ENCODE peak calls at places on chromosomes 3 and 15, in seven cellular contexts. One of them, this sample, is unnamed.
A peak's percentile ranks its signal among the peaks of the same experiment; 100 is the strongest.

GRCh38 chr15:87498545-87498944 is 758.0 kb downstream of the NTRK3 start:
- DNase-seq in sigmoid colon: no peak
- DNase-seq in suprapubic skin: no peak
- DNase-seq in stomach: no peak
- DNase-seq in A549: no peak
- DNase-seq in tibial nerve: no peak
- DNase-seq in transverse colon: no peak
- DNase-seq in this sample: no peak

GRCh38 chr3:140859592-140860336 is 81.9 kb upstream of the SLC25A36 start:
- DNase-seq in suprapubic skin: no peak
- DNase-seq in tibial nerve: no peak
- DNase-seq in sigmoid colon: no peak
- DNase-seq in stomach: no peak
- DNase-seq in A549: no peak
- DNase-seq in transverse colon: no peak
- DNase-seq in this sample: no peak

GRCh38 chr3:194714122-194714425 is 28.4 kb downstream of the FAM43A start:
- DNase-seq in A549: no peak
- DNase-seq in tibial nerve: no peak
- DNase-seq in transverse colon: no peak
- DNase-seq in stomach: no peak
- DNase-seq in suprapubic skin: no peak
- DNase-seq in sigmoid colon: no peak
- DNase-seq in this sample: no peak

GRCh38 chr15:59611277-59612260 is at the start of gene GCNT3:
- DNase-seq in transverse colon: peak; percentile 44
- DNase-seq in suprapubic skin: no peak
- DNase-seq in tibial nerve: no peak
- DNase-seq in stomach: no peak
- DNase-seq in A549: peak; percentile 97
- DNase-seq in sigmoid colon: no peak
- DNase-seq in this sample: no peak

GRCh38 chr3:128426128-128426921 is 40.4 kb downstream of the DNAJB8 start:
- DNase-seq in transverse colon: peak; percentile 28
- DNase-seq in sigmoid colon: no peak
- DNase-seq in tibial nerve: no peak
- DNase-seq in suprapubic skin: no peak
- DNase-seq in stomach: peak; percentile 61
- DNase-seq in A549: peak; percentile 61
- DNase-seq in this sample: no peak

GRCh38 chr3:188255190-188255589 is 101.2 kb downstream of the LPP start:
- DNase-seq in A549: no peak
- DNase-seq in tibial nerve: no peak
- DNase-seq in transverse colon: no peak
- DNase-seq in suprapubic skin: no peak
- DNase-seq in sigmoid colon: no peak
- DNase-seq in stomach: no peak
- DNase-seq in this sample: no peak

GRCh38 chr15:71570736-71571135 is 239.6 kb upstream of the NR2E3 start:
- DNase-seq in transverse colon: no peak
- DNase-seq in stomach: no peak
- DNase-seq in suprapubic skin: no peak
- DNase-seq in A549: no peak
- DNase-seq in tibial nerve: no peak
- DNase-seq in sigmoid colon: no peak
- DNase-seq in this sample: peak; percentile 66

GRCh38 chr3:170180107-170180951 is 1.2 kb downstream of the PHC3 start:
- DNase-seq in suprapubic skin: no peak
- DNase-seq in stomach: peak; percentile 38
- DNase-seq in sigmoid colon: no peak
- DNase-seq in tibial nerve: no peak
- DNase-seq in transverse colon: no peak
- DNase-seq in A549: peak; percentile 15
- DNase-seq in this sample: no peak

GRCh38 chr15:68542771-68543544 is 35.8 kb upstream of the CORO2B start:
- DNase-seq in sigmoid colon: no peak
- DNase-seq in stomach: no peak
- DNase-seq in suprapubic skin: no peak
- DNase-seq in A549: peak; percentile 82
- DNase-seq in transverse colon: no peak
- DNase-seq in tibial nerve: no peak
- DNase-seq in this sample: no peak

GRCh38 chr3:71388535-71389120 is 194.9 kb downstream of the FOXP1 start:
- DNase-seq in transverse colon: no peak
- DNase-seq in tibial nerve: no peak
- DNase-seq in A549: no peak
- DNase-seq in stomach: no peak
- DNase-seq in sigmoid colon: no peak
- DNase-seq in suprapubic skin: no peak
- DNase-seq in this sample: no peak

GRCh38 chr3:40333852-40334251 is 24.3 kb downstream of the EIF1B start:
- DNase-seq in sigmoid colon: no peak
- DNase-seq in suprapubic skin: no peak
- DNase-seq in transverse colon: no peak
- DNase-seq in stomach: no peak
- DNase-seq in tibial nerve: no peak
- DNase-seq in A549: no peak
- DNase-seq in this sample: no peak

GRCh38 chr3:71400986-71401451 is 182.5 kb downstream of the FOXP1 start:
- DNase-seq in stomach: no peak
- DNase-seq in A549: no peak
- DNase-seq in sigmoid colon: no peak
- DNase-seq in transverse colon: no peak
- DNase-seq in suprapubic skin: no peak
- DNase-seq in tibial nerve: no peak
- DNase-seq in this sample: no peak

GRCh38 chr15:31511707-31512310 is 185.2 kb downstream of the KLF13 start:
- DNase-seq in suprapubic skin: no peak
- DNase-seq in A549: no peak
- DNase-seq in stomach: no peak
- DNase-seq in transverse colon: no peak
- DNase-seq in sigmoid colon: no peak
- DNase-seq in tibial nerve: no peak
- DNase-seq in this sample: no peak

GRCh38 chr3:46746711-46747110 is 29.0 kb upstream of the PRSS50 start:
- DNase-seq in stomach: no peak
- DNase-seq in A549: no peak
- DNase-seq in tibial nerve: no peak
- DNase-seq in sigmoid colon: no peak
- DNase-seq in suprapubic skin: no peak
- DNase-seq in transverse colon: no peak
- DNase-seq in this sample: no peak

GRCh38 chr3:46748160-46748559 is 30.5 kb upstream of the PRSS50 start:
- DNase-seq in suprapubic skin: no peak
- DNase-seq in stomach: no peak
- DNase-seq in sigmoid colon: no peak
- DNase-seq in tibial nerve: no peak
- DNase-seq in A549: no peak
- DNase-seq in transverse colon: no peak
- DNase-seq in this sample: no peak

GRCh38 chr3:46749129-46749528 is 31.5 kb upstream of the PRSS50 start:
- DNase-seq in A549: no peak
- DNase-seq in stomach: no peak
- DNase-seq in transverse colon: no peak
- DNase-seq in tibial nerve: no peak
- DNase-seq in suprapubic skin: no peak
- DNase-seq in sigmoid colon: no peak
- DNase-seq in this sample: no peak

GRCh38 chr3:46755646-46756045 is 38.0 kb upstream of the PRSS50 start:
- DNase-seq in tibial nerve: no peak
- DNase-seq in suprapubic skin: no peak
- DNase-seq in transverse colon: no peak
- DNase-seq in stomach: no peak
- DNase-seq in sigmoid colon: no peak
- DNase-seq in A549: no peak
- DNase-seq in this sample: no peak

DNA sequence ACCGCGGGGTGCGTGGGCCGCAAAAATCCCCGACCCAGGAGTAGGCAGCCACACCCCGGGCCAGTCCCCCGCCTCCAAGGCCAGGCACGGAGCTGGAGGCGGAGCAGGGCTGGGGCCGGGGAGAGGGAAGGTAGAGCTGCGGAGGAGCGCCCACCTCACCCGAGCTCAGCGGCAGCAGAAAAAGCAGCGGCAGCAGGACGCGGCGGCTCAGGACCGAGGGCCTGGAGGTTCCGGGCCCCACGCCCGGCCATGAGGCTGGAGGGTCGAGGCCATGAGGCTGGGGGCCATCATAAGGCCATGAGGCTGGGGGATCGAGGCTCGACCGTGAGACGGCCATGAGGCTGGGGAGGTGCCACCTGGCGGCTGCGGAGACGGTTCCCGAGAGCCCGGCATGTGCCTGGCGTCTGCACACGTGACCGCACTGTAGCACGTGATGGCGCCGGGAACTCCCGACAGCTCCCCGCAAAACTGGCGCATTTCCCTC is 32.9 kb upstream of the PRSS50 start:
- DNase-seq in suprapubic skin: no peak
- DNase-seq in tibial nerve: no peak
- DNase-seq in stomach: no peak
- DNase-seq in transverse colon: no peak
- DNase-seq in A549: no peak
- DNase-seq in sigmoid colon: no peak
- DNase-seq in this sample: no peak
- H3K4me3 ChIP-seq in suprapubic skin: no peak overlapping the region
- H3K4me3 ChIP-seq in tibial nerve: no peak overlapping the region
- H3K4me3 ChIP-seq in stomach: no peak overlapping the region
- H3K4me3 ChIP-seq in transverse colon: no peak overlapping the region
- H3K4me3 ChIP-seq in A549: no peak overlapping the region
- H3K4me3 ChIP-seq in sigmoid colon: no peak overlapping the region
- H3K4me3 ChIP-seq in this sample: no peak overlapping the region

GRCh38 chr3:168026764-168027163 is 69.0 kb downstream of the GOLIM4 start:
- DNase-seq in tibial nerve: no peak
- DNase-seq in transverse colon: no peak
- DNase-seq in suprapubic skin: no peak
- DNase-seq in stomach: no peak
- DNase-seq in A549: no peak
- DNase-seq in sigmoid colon: no peak
- DNase-seq in this sample: no peak
- TF ChIP-seq EP300 in tibial nerve: no peak
- TF ChIP-seq EP300 in transverse colon: no peak
- TF ChIP-seq EP300 in suprapubic skin: no peak
- TF ChIP-seq EP300 in stomach: no peak
- TF ChIP-seq EP300 in A549: no peak
- TF ChIP-seq EP300 in sigmoid colon: no peak
- TF ChIP-seq EP300 in this sample: no peak

GRCh38 chr3:48441940-48442339 is 1.9 kb downstream of the TMA7 start:
- DNase-seq in stomach: no peak
- DNase-seq in suprapubic skin: no peak
- DNase-seq in transverse colon: no peak
- DNase-seq in sigmoid colon: no peak
- DNase-seq in tibial nerve: no peak
- DNase-seq in A549: no peak
- DNase-seq in this sample: no peak

GRCh38 chr3:48446425-48447193 is at the start of gene ATRIP:
- DNase-seq in A549: peak; percentile 64
- DNase-seq in sigmoid colon: peak; percentile 95
- DNase-seq in suprapubic skin: peak; percentile 96
- DNase-seq in stomach: peak; percentile 92
- DNase-seq in transverse colon: peak; percentile 94
- DNase-seq in tibial nerve: peak; percentile 87
- DNase-seq in this sample: no peak

GRCh38 chr3:48446043-48446424 is 503 bp upstream of the ATRIP start:
- DNase-seq in sigmoid colon: no peak
- DNase-seq in transverse colon: no peak
- DNase-seq in A549: no peak
- DNase-seq in suprapubic skin: no peak
- DNase-seq in stomach: no peak
- DNase-seq in tibial nerve: no peak
- DNase-seq in this sample: no peak

GRCh38 chr3:48440590-48440958 is 517 bp downstream of the TMA7 start:
- DNase-seq in stomach: no peak
- DNase-seq in suprapubic skin: no peak
- DNase-seq in A549: no peak
- DNase-seq in tibial nerve: no peak
- DNase-seq in transverse colon: peak; percentile 30
- DNase-seq in sigmoid colon: no peak
- DNase-seq in this sample: no peak

DNA sequence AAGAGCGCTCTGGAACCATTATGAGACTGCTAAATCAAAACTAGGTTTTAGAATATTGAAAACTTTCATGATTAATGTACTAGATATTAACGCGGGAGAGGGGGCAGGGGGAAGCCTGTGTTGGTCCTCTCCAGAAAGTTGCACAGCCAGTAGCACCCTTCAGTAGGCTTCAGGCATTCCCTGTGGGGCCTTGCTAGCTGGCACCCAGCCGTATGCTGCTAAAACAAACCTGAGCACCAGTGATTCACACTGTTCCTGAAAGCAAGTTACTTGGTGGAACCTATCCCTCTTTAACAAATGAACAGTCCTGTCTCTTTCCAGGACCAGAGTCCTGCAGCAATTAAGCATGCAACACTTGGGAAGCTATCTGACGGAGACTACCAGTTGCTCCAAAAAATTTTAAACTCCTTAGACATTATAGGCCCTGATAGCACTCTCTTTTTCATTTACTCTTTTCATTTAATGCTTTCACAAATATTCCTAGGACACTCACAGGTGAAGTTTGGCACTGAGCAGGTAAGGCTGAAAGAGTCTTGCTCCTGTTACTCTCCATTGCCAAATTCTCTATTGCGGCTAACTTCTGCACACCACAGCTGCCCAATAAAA is 1.2 kb upstream of the ATRIP start:
- DNase-seq in tibial nerve: no peak
- DNase-seq in suprapubic skin: no peak
- DNase-seq in A549: no peak
- DNase-seq in transverse colon: no peak
- DNase-seq in sigmoid colon: no peak
- DNase-seq in stomach: no peak
- DNase-seq in this sample: no peak
- H3K4me3 ChIP-seq in tibial nerve: no peak overlapping the region
- H3K4me3 ChIP-seq in suprapubic skin: peak overlapping the region; percentile 91
- H3K4me3 ChIP-seq in A549: peak overlapping the region; percentile 67
- H3K4me3 ChIP-seq in transverse colon: no peak overlapping the region
- H3K4me3 ChIP-seq in sigmoid colon: no peak overlapping the region
- H3K4me3 ChIP-seq in stomach: no peak overlapping the region
- H3K4me3 ChIP-seq in this sample: peak overlapping the region; percentile 80

DNA sequence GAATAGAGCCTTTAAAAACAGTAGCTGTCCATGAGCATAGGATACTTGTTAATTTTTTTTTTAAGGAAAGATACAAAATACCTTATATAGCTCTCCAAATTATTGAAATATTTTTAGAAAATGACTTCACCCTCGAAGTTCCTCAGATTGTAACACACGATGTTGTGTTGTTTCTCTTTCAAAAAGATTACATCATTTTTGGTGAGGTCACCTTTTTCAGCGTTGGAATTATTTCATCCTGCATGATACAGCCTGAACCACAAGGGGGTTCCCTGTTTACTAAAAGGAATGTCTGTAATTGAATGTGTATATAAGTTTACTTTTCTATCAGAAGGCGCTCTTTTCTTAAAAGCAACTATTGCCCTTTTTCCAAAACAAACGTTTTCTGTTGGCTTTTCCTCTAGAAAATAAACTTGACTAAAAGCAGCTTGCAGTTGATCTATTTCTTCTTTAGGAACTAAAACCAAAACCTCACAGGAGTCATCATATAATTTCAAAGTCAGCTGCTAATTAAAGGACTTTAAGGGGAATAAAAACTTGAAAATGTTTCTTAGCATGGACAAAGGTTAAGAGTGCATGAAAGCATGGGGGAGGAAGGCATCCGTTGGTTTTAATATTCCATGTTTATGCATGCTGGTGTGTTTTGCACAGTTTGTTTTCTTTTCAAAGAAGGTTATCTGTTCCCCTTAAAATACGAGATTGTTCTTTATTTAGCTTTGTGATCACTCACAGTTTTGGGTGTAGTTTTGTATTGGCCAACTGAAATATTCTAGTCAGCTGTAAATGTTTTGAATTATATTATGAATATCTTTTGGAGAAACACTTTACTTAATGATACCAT is 29.4 kb downstream of the LYSMD4 start:
- DNase-seq in sigmoid colon: no peak
- DNase-seq in suprapubic skin: no peak
- DNase-seq in stomach: no peak
- DNase-seq in A549: peak; percentile 62
- DNase-seq in tibial nerve: no peak
- DNase-seq in transverse colon: no peak
- DNase-seq in this sample: no peak
- TF ChIP-seq EP300 in sigmoid colon: no peak
- TF ChIP-seq EP300 in suprapubic skin: no peak
- TF ChIP-seq EP300 in stomach: no peak
- TF ChIP-seq EP300 in A549: no peak
- TF ChIP-seq EP300 in tibial nerve: peak; percentile 73
- TF ChIP-seq EP300 in transverse colon: no peak
- TF ChIP-seq EP300 in this sample: no peak

This sample was measured in esophagus muscularis mucosa.